ENCODE peak calls at places on chromosomes 11 and 22, in eight cellular contexts. D is SK-N-DZ, S is T-helper 1 cell, X is left colon, P is omental fat pad, G is HCT116, E is posterior cingulate gyrus, T is NCI-H1417. K is an unnamed sample.

GRCh38 chr11:128294685-128295079 is 292.7 kb downstream of the ETS1 start:
- DNase-seq in D (no peak), S (no peak), X (no peak), P (no peak), G (no peak), E (no peak), T (no peak), K (no peak)

GRCh38 chr11:69915501-69916250 is 96.5 kb upstream of the FGF3 start:
- DNase-seq in D (peak), S (peak), X (peak), P (peak), G (peak), E (peak), T (peak), K (peak)

GRCh38 chr11:92227954-92228935 is 3.6 kb downstream of the FAT3 start:
- DNase-seq in D (peak), S (no peak), X (no peak), P (no peak), G (no peak), E (no peak), T (peak), K (no peak)

GRCh38 chr11:42311504-42311903 is 852.1 kb upstream of the LRRC4C start:
- DNase-seq in D (no peak), S (no peak), X (no peak), P (no peak), G (no peak), E (no peak), T (no peak), K (no peak)

GRCh38 chr22:37030560-37031281 is 11.2 kb downstream of the MPST start:
- DNase-seq in D (no peak), S (no peak), X (peak), P (no peak), G (no peak), E (no peak), T (no peak), K (no peak)

GRCh38 chr11:84800755-84801346 is 826.3 kb downstream of the DLG2 start:
- DNase-seq in D (peak), S (no peak), X (no peak), P (no peak), G (peak), E (no peak), T (peak), K (no peak)

GRCh38 chr11:23555085-23555484 is 694.8 kb upstream of the CCDC179 start:
- DNase-seq in D (no peak), S (no peak), X (no peak), P (no peak), G (no peak), E (no peak), T (no peak), K (no peak)

GRCh38 chr11:118012083-118012669 is 26.0 kb downstream of the IL10RA start:
- DNase-seq in D (no peak), S (no peak), X (no peak), P (no peak), G (no peak), E (no peak), T (no peak), K (no peak)

GRCh38 chr11:72684236-72684912 is 10.2 kb upstream of the PDE2A start:
- DNase-seq in D (peak), S (peak), X (peak), P (peak), G (peak), E (no peak), T (peak), K (peak)

GRCh38 chr11:13080861-13081260 is 71.7 kb downstream of the RASSF10 start:
- DNase-seq in D (no peak), S (no peak), X (no peak), P (no peak), G (no peak), E (no peak), T (no peak), K (no peak)

GRCh38 chr11:129280027-129280811 is 88.1 kb upstream of the ARHGAP32 start:
- DNase-seq in D (no peak), S (no peak), X (no peak), P (no peak), G (no peak), E (no peak), T (no peak), K (no peak)

GRCh38 chr11:129590753-129591475 is 215.3 kb downstream of the BARX2 start:
- DNase-seq in D (no peak), S (no peak), X (no peak), P (no peak), G (no peak), E (no peak), T (no peak), K (no peak)

GRCh38 chr11:45455536-45455935 is 169.4 kb upstream of the SYT13 start:
- DNase-seq in D (no peak), S (no peak), X (no peak), P (no peak), G (no peak), E (peak), T (no peak), K (no peak)

GRCh38 chr11:34977039-34977906 is 60.9 kb downstream of the PDHX start:
- DNase-seq in D (no peak), S (no peak), X (no peak), P (no peak), G (peak), E (no peak), T (no peak), K (no peak)

GRCh38 chr11:73114110-73114834 is 27.8 kb downstream of the FCHSD2 start:
- DNase-seq in D (no peak), S (no peak), X (no peak), P (no peak), G (no peak), E (no peak), T (no peak), K (no peak)

GRCh38 chr11:113540416-113541330 is 65.5 kb upstream of the DRD2 start:
- DNase-seq in D (no peak), S (no peak), X (no peak), P (no peak), G (no peak), E (no peak), T (peak), K (no peak)

GRCh38 chr11:57650739-57651090 is 1.0 kb upstream of the YPEL4 start:
- DNase-seq in D (peak), S (no peak), X (no peak), P (no peak), G (no peak), E (no peak), T (no peak), K (no peak)

GRCh38 chr11:66979336-66979980 is 4.4 kb downstream of the C11orf86 start:
- DNase-seq in D (no peak), S (no peak), X (no peak), P (no peak), G (no peak), E (no peak), T (no peak), K (no peak)

GRCh38 chr11:71562120-71562519 is 3.2 kb upstream of the KRTAP5-10 start:
- DNase-seq in D (no peak), S (no peak), X (no peak), P (no peak), G (peak), E (no peak), T (no peak), K (no peak)

GRCh38 chr22:50255099-50255498 is 4.0 kb upstream of the HDAC10 start:
- DNase-seq in D (no peak), S (no peak), X (no peak), P (no peak), G (no peak), E (no peak), T (no peak), K (no peak)

GRCh38 chr11:35083181-35084061 is 55.5 kb upstream of the CD44 start:
- DNase-seq in D (no peak), S (peak), X (peak), P (peak), G (peak), E (no peak), T (no peak), K (peak)

GRCh38 chr11:19101803-19102520 is 15.0 kb upstream of the ZDHHC13 start:
- DNase-seq in D (no peak), S (no peak), X (no peak), P (no peak), G (no peak), E (no peak), T (peak), K (no peak)

GRCh38 chr11:101860694-101861371 is 54.0 kb upstream of the CEP126 start:
- DNase-seq in D (peak), S (peak), X (peak), P (no peak), G (peak), E (no peak), T (peak), K (peak)

GRCh38 chr11:112318193-112318592 is 57.5 kb upstream of the PLET1 start:
- DNase-seq in D (no peak), S (no peak), X (no peak), P (no peak), G (peak), E (no peak), T (no peak), K (no peak)

GRCh38 chr11:108733479-108734116 is 68.7 kb downstream of the DDX10 start:
- DNase-seq in D (no peak), S (no peak), X (no peak), P (no peak), G (no peak), E (no peak), T (no peak), K (no peak)

K was measured in prostate gland.